ENCODE peak calls at places on chromosome 9, in nine cellular contexts. I is coronary artery; M is left colon; K is EL; C is fibroblast of the aortic adventitia; H is naive thymus-derived CD8-positive, alpha-beta T cell; U is NCI-H2081 treated with DMSO at 0.1 percent for 48 hours; L is activated CD8-positive, alpha-beta memory T cell treated with anti-CD3 and anti-CD28 coated beads for 24 hours; Y is adrenal gland. T is an unnamed sample.

GRCh38 chr9:107218834-107219485 is 64.1 kb upstream of the RAD23B start:
- DNase-seq in I (no peak), M (no peak), K (no peak), C (no peak), H (no peak), U (no peak), L (no peak), Y (no peak), T (peak; percentile 46)

GRCh38 chr9:99127372-99128132 is 22.6 kb downstream of the TGFBR1 start:
- DNase-seq in I (no peak), M (no peak), K (peak; percentile 70), C (peak; percentile 65), H (no peak), U (no peak), L (no peak), Y (no peak), T (no peak)

GRCh38 chr9:113580041-113580953 is 116.8 kb downstream of the RGS3 start:
- DNase-seq in I (peak; percentile 95), M (peak; percentile 84), K (peak; percentile 28), C (peak; percentile 70), H (peak; percentile 30), U (no peak), L (peak; percentile 85), Y (peak; percentile 67), T (no peak)

GRCh38 chr9:107711528-107711927 is 222.0 kb upstream of the KLF4 start:
- DNase-seq in I (no peak), M (peak; percentile 88), K (peak; percentile 99), C (peak; percentile 93), H (no peak), U (no peak), L (no peak), Y (peak; percentile 85), T (no peak)

GRCh38 chr9:80555782-80556325 is 984.1 kb downstream of the TLE4 start:
- DNase-seq in I (no peak), M (no peak), K (peak; percentile 6), C (no peak), H (no peak), U (no peak), L (no peak), Y (no peak), T (no peak)

GRCh38 chr9:738209-738915 is 103.1 kb upstream of the DMRT1 start:
- DNase-seq in I (peak; percentile 93), M (peak; percentile 42), K (peak; percentile 95), C (peak; percentile 93), H (no peak), U (no peak), L (no peak), Y (no peak), T (no peak)

GRCh38 chr9:134891713-134892112 is 11.1 kb downstream of the FCN2 start:
- DNase-seq in I (peak; percentile 21), M (no peak), K (no peak), C (no peak), H (no peak), U (no peak), L (no peak), Y (peak; percentile 21), T (peak; percentile 8)

GRCh38 chr9:128829477-128830251 is at the start of gene SPOUT1:
- DNase-seq in I (peak; percentile 95), M (peak; percentile 93), K (peak; percentile 92), C (peak; percentile 83), H (peak; percentile 91), U (peak; percentile 69), L (peak; percentile 97), Y (peak; percentile 94), T (peak; percentile 98)

GRCh38 chr9:36034911-36035490 is 1.7 kb upstream of the RECK start:
- DNase-seq in I (no peak), M (no peak), K (no peak), C (no peak), H (no peak), U (no peak), L (no peak), Y (no peak), T (no peak)